ENCODE peak calls at places on chromosomes 7 and 10, in ten cellular contexts. C is sigmoid colon; D is CD8-positive, alpha-beta T cell; F is spleen; L is heart right ventricle; U is tibial nerve; H is A549; Y is CD8-positive, alpha-beta memory T cell; M is adipocyte; O is uterus. T is an unnamed sample. For H3K4me1, the result is how much of the 10 kb centered on the place peaks cover.

GRCh38 chr7:80014507-80014906 is 120.1 kb upstream of the GNAI1 start:
- DNase-seq in O (no peak), U (no peak), L (no peak), M (peak), H (no peak), D (no peak), C (no peak), F (no peak), Y (no peak), T (no peak)

GRCh38 chr10:20726381-20726780 is 170.7 kb downstream of the NEBL start:
- DNase-seq in U (no peak), L (no peak), F (no peak), C (no peak), H (no peak), O (no peak), M (no peak), Y (no peak), D (no peak), T (no peak)

GRCh38 chr7:40175725-40176510 is 41.1 kb downstream of the SUGCT start:
- DNase-seq in U (no peak), O (no peak), M (peak), Y (no peak), F (no peak), L (no peak), H (no peak), C (no peak), D (no peak), T (no peak)

GRCh38 chr7:98284335-98285036 is 3.0 kb downstream of the BRI3 start:
- DNase-seq in O (peak), M (peak), D (no peak), U (peak), Y (no peak), L (peak), H (peak), F (peak), C (peak), T (peak)

GRCh38 chr10:3622845-3623621 is 162.0 kb downstream of the KLF6 start:
- DNase-seq in D (no peak), U (no peak), L (no peak), C (no peak), M (peak), Y (no peak), F (no peak), H (no peak), O (no peak), T (no peak)

GRCh38 chr7:50795831-50796230 is 13.1 kb upstream of the GRB10 start:
- DNase-seq in D (no peak), H (peak), U (no peak), O (no peak), M (no peak), C (no peak), F (no peak), L (no peak), Y (no peak), T (no peak)

GRCh38 chr7:105596866-105597265 is 15.6 kb upstream of the EFCAB10 start:
- DNase-seq in D (no peak), F (no peak), U (no peak), L (no peak), C (no peak), Y (no peak), O (no peak), M (no peak), H (no peak), T (no peak)

GRCh38 chr7:132221356-132221755 is 354.9 kb downstream of the PLXNA4 start:
- DNase-seq in F (no peak), M (no peak), H (no peak), Y (no peak), C (peak), O (no peak), U (no peak), L (no peak), D (no peak), T (no peak)

GRCh38 chr7:28408105-28408973 is 4.0 kb upstream of the CREB5 start:
- DNase-seq in U (no peak), H (no peak), D (no peak), Y (no peak), C (peak), O (peak), L (no peak), M (no peak), F (no peak), T (peak)

GRCh38 chr10:34811126-34811967 is 3.7 kb downstream of the PARD3 start:
- DNase-seq in F (peak), O (no peak), Y (no peak), U (no peak), H (no peak), C (no peak), D (no peak), L (no peak), M (no peak), T (no peak)

GRCh38 chr7:133412942-133413341 is 160.1 kb downstream of the EXOC4 start:
- DNase-seq in M (no peak), H (no peak), Y (no peak), L (no peak), U (no peak), F (no peak), D (no peak), O (no peak), C (no peak), T (no peak)

GRCh38 chr7:70857793-70858545 is 274.0 kb upstream of the GALNT17 start:
- DNase-seq in L (no peak), H (no peak), O (no peak), F (no peak), D (no peak), M (no peak), Y (no peak), C (no peak), U (no peak), T (no peak)

GRCh38 chr7:76352193-76352592 is 6.6 kb downstream of the YWHAG start:
- DNase-seq in L (no peak), M (no peak), H (no peak), U (no peak), F (no peak), D (no peak), Y (no peak), C (peak), O (no peak), T (no peak)
- H3K4me1 ChIP-seq in L (half or more), M (half or more), H (half or more), U (half or more), F (half or more), D (under half), Y (half or more), C (under half), O (under half), T (under half)

GRCh38 chr10:98391578-98391991 is 23.4 kb downstream of the PYROXD2 start:
- DNase-seq in L (peak), H (no peak), Y (no peak), M (no peak), F (no peak), C (peak), D (no peak), U (no peak), O (no peak), T (no peak)
- H3K4me1 ChIP-seq in L (under half), H (under half), Y (under half), M (under half), F (under half), C (under half), D (under half), U (under half), O (under half), T (under half)

GRCh38 chr10:78751716-78752115 is 317.1 kb upstream of the ZMIZ1 start:
- DNase-seq in O (no peak), L (no peak), Y (no peak), H (no peak), C (no peak), D (no peak), M (no peak), F (peak), U (no peak), T (no peak)

GRCh38 chr10:78752708-78753107 is 316.1 kb upstream of the ZMIZ1 start:
- DNase-seq in D (no peak), F (peak), U (no peak), Y (no peak), C (no peak), O (no peak), L (no peak), H (no peak), M (no peak), T (no peak)

GRCh38 chr10:78754269-78755074 is 314.3 kb upstream of the ZMIZ1 start:
- DNase-seq in C (no peak), L (no peak), O (no peak), F (peak), Y (no peak), D (no peak), U (no peak), M (peak), H (no peak), T (no peak)

GRCh38 chr10:78750418-78750817 is 318.3 kb upstream of the ZMIZ1 start:
- DNase-seq in M (peak), D (no peak), L (no peak), F (no peak), U (no peak), C (no peak), Y (no peak), O (no peak), H (no peak), T (no peak)

GRCh38 chr10:78752251-78752650 is 316.5 kb upstream of the ZMIZ1 start:
- DNase-seq in L (no peak), H (no peak), U (no peak), C (no peak), D (no peak), F (peak), Y (no peak), O (no peak), M (no peak), T (no peak)
- H3K4me1 ChIP-seq in L (under half), H (under half), U (under half), C (under half), D (under half), F (under half), Y (under half), O (under half), M (under half), T (under half)

GRCh38 chr10:78313047-78313381 is 279.4 kb downstream of the RPS24 start:
- DNase-seq in U (no peak), L (no peak), F (no peak), D (no peak), H (no peak), Y (no peak), O (no peak), C (no peak), M (no peak), T (no peak)
- H3K4me1 ChIP-seq in U (under half), L (under half), F (under half), D (under half), H (under half), Y (under half), O (under half), C (under half), M (under half), T (under half)

GRCh38 chr7:36202347-36202896 is 49.4 kb downstream of the EEPD1 start:
- DNase-seq in F (no peak), H (no peak), U (no peak), D (no peak), L (no peak), C (peak), O (no peak), M (no peak), Y (no peak), T (no peak)

GRCh38 chr7:36198854-36199266 is 45.8 kb downstream of the EEPD1 start:
- DNase-seq in L (no peak), Y (no peak), F (no peak), H (no peak), U (no peak), O (no peak), D (no peak), C (peak), M (no peak), T (no peak)

GRCh38 chr7:36203081-36203775 is 50.2 kb downstream of the EEPD1 start:
- DNase-seq in Y (no peak), C (peak), H (no peak), O (no peak), D (no peak), U (no peak), F (no peak), L (no peak), M (no peak), T (no peak)

GRCh38 chr7:36199329-36199728 is 46.3 kb downstream of the EEPD1 start:
- DNase-seq in D (no peak), O (no peak), H (no peak), L (no peak), M (no peak), U (no peak), Y (no peak), F (no peak), C (no peak), T (no peak)

DNA sequence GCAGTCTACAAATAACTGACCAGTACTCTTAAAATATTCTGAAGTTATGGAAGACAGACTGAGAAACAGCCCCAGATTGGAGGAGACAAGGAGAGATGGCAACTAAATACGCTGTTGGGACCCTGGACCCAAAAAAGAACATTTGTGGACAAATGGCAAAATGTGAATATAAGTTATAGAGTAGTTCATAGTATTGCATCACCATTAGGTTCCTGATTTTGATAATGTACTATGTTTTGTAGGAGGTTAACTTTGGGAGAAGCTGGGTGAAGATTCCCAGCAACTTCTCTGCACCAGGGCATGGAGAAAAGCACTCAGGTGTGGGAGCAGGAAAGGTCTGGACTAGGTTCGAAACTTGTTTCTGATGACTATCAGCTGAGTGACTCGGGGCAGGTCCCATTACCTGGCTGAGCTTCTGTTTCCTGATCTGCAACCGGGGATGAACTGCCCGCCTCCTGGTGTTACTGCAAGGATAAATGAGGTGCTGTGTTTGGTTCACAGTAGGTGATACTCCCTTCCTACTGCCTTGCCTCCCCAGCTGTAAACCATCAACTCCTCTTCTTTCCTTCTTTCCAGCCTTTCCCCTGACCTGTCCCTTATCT is 48.2 kb downstream of the EEPD1 start:
- DNase-seq in H (no peak), Y (no peak), D (no peak), U (no peak), O (no peak), F (no peak), L (no peak), C (no peak), M (no peak), T (no peak)
- H3K4me1 ChIP-seq in H (under half), Y (under half), D (under half), U (under half), O (under half), F (under half), L (under half), C (under half), M (under half), T (under half)

DNA sequence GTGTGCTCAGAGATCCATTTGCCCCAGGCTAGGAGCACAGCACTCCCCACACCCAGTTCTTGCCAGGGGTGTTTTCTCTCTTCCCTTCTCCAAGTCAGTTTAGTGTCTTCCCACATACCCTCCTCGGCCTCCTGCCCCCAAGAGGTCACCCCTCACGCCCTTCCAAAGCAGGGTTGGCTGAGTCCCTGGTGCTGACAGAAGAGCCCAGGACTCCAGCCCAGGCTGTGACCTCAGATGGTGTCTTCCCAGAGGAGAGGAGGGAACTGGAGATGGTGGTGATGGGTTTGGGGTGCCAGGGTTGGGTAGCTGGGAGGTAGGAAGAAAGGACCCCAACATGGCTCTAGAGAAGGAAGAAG is 19.8 kb downstream of the ZNF775 start:
- DNase-seq in H (no peak), F (no peak), D (no peak), O (no peak), U (no peak), C (peak), L (no peak), M (no peak), Y (no peak), T (no peak)
- H3K4me1 ChIP-seq in H (under half), F (under half), D (under half), O (under half), U (under half), C (under half), L (under half), M (under half), Y (under half), T (under half)

DNA sequence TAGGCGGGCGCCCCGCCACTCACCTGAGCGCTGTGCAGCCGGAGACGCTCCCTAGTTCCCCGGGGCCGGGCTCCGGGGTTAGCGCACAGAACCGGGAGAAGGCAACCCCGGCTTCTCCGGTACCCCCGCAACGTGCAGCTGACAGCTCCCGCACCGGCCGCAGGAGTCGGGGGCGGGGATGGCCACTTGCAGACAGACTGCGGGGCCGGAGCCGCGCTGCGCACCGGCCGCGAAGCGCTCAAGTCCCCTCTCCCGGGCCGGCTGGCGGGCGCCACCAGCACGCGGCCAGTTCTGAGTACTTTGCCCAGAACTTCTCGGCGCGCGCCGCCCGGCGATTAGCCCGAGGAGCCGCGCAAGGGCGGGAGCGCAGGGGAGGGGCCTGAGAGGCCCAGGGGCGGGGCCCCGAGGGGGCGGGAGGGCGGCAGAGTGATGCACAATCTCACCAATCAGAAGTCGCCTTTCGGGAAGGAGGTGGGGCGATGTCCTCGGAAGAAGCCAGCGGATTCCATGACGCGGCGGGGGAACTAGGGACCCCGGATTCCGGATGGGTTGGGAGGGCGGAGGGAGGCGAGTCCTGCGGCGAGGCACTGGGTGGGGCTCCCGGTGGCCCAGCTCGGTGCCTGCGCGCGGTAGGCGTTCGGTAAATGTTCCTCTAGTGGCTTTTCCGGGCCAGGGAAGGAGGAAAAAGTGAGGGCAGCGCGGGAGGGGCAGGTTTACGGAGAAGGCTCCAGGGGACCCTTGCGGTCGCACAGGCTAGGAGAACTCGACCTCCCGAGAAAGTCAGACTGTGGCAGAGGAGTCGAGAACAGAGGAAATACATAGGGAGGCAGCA is at the start of gene OSBPL3:
- DNase-seq in O (peak), C (peak), F (peak), H (peak), Y (peak), L (peak), U (peak), M (peak), D (peak), T (peak)
- H3K4me1 ChIP-seq in O (under half), C (under half), F (under half), H (under half), Y (under half), L (under half), U (under half), M (under half), D (under half), T (under half)

T was measured in thoracic aorta.